ENCODE peak calls at places on chromosomes 13 and 19, in five cellular contexts. I is T follicular helper cell, O is fibroblast of lung, E is Karpas-422, F is activated T-cell treated with anti-CD3 and anti-CD28 coated beads for 1 hour. H is an unnamed sample.

GRCh38 chr13:47241446-47241845 is 344.6 kb upstream of the HTR2A start:
- DNase-seq in I (no peak), O (no peak), E (peak; percentile 43), F (no peak), H (no peak)

GRCh38 chr13:28357846-28358496 is 137.0 kb downstream of the FLT1 start:
- DNase-seq in I (no peak), O (no peak), E (no peak), F (no peak), H (no peak)

GRCh38 chr19:54952591-54953344 is 5.4 kb upstream of the NLRP7 start:
- DNase-seq in I (no peak), O (peak; percentile 96), E (no peak), F (no peak), H (no peak)

GRCh38 chr19:9752701-9753443 is 15.7 kb downstream of the ZNF846 start:
- DNase-seq in I (no peak), O (no peak), E (no peak), F (no peak), H (no peak)

GRCh38 chr13:51177188-51177587 is 45.0 kb upstream of the FAM124A start:
- DNase-seq in I (no peak), O (no peak), E (no peak), F (no peak), H (no peak)

GRCh38 chr13:23979361-23980159 is 82.3 kb upstream of the C1QTNF9B start:
- DNase-seq in I (no peak), O (peak; percentile 93), E (no peak), F (peak; percentile 2), H (no peak)

GRCh38 chr13:30526612-30527217 is 61.0 kb upstream of the HMGB1 start:
- DNase-seq in I (no peak), O (peak; percentile 7), E (no peak), F (no peak), H (no peak)

GRCh38 chr19:58317481-58318072 is 9.2 kb upstream of the ZSCAN22 start:
- DNase-seq in I (no peak), O (peak; percentile 47), E (peak; percentile 79), F (no peak), H (no peak)

GRCh38 chr19:2722541-2723344 is 1.6 kb upstream of the DIRAS1 start:
- DNase-seq in I (no peak), O (peak; percentile 82), E (no peak), F (no peak), H (no peak)

GRCh38 chr19:33502991-33503790 is 18.4 kb downstream of the PEPD start:
- DNase-seq in I (no peak), O (no peak), E (no peak), F (no peak), H (no peak)

GRCh38 chr13:110419391-110419791 is 112.3 kb downstream of the COL4A2 start:
- DNase-seq in I (no peak), O (peak; percentile 95), E (no peak), F (no peak), H (no peak)

GRCh38 chr19:10551698-10552301 is 8.1 kb downstream of the ATG4D start:
- DNase-seq in I (no peak), O (no peak), E (peak; percentile 85), F (no peak), H (no peak)

GRCh38 chr13:82412749-82413148 is 1469.5 kb downstream of the SLITRK1 start:
- DNase-seq in I (no peak), O (no peak), E (no peak), F (no peak), H (no peak)

GRCh38 chr19:18194208-18194530 is 1.2 kb downstream of the MPV17L2 start:
- DNase-seq in I (no peak), O (no peak), E (no peak), F (no peak), H (no peak)

GRCh38 chr13:110331362-110331761 is 24.3 kb downstream of the COL4A2 start:
- DNase-seq in I (no peak), O (peak; percentile 98), E (no peak), F (no peak), H (no peak)

H was measured in T-helper 1 cell.